ENCODE peak calls at places on chromosomes 4 and X, in ten cellular contexts. B is stomach; G is RPMI7951; I is CD4-positive, CD25-positive, alpha-beta regulatory T cell; X is activated T-helper 2 cell treated with anti-CD3 and anti-CD28 coated beads, Interferon-gamma antibody, Interleukin-2, Interleukin-4, amounts not matched to agents 10 μg/mL and 5 μg/mL and 100 μg/mL, durations not matched to agents 14 hours and 24 hours and 36 hours; H is astrocyte; F is cardiac muscle cell; P is T1000; M is choroid plexus epithelial cell; K is WTC11. N is an unnamed sample.

GRCh38 chr4:77818077-77818666 is 996 bp downstream of the CNOT6L start:
- DNase-seq in B (peak), G (peak), I (peak), X (peak), H (peak), F (peak), P (peak), M (peak), K (peak), N (peak)

GRCh38 chr4:38133711-38134480 is 173.7 kb downstream of the PTTG2 start:
- DNase-seq in B (no peak), G (no peak), I (no peak), X (no peak), H (no peak), F (no peak), P (no peak), M (peak), K (no peak), N (no peak)

GRCh38 chrX:39396358-39396995 is 595.2 kb downstream of the MID1IP1 start:
- DNase-seq in B (no peak), G (no peak), I (no peak), X (no peak), H (no peak), F (peak), P (no peak), M (no peak), K (no peak), N (peak)

GRCh38 chrX:11864171-11864570 is 106.1 kb downstream of the MSL3 start:
- DNase-seq in B (no peak), G (no peak), I (no peak), X (no peak), H (no peak), F (no peak), P (no peak), M (no peak), K (no peak), N (no peak)

GRCh38 chrX:119618439-119618838 is 12.2 kb upstream of the NKRF start:
- DNase-seq in B (no peak), G (no peak), I (no peak), X (no peak), H (no peak), F (no peak), P (no peak), M (no peak), K (no peak), N (no peak)

GRCh38 chrX:94454159-94454558 is 780.2 kb downstream of the FAM133A start:
- DNase-seq in B (no peak), G (no peak), I (no peak), X (no peak), H (no peak), F (no peak), P (no peak), M (no peak), K (no peak), N (no peak)

GRCh38 chrX:1464282-1465131 is 11.8 kb upstream of the ASMTL start:
- DNase-seq in B (peak), G (peak), I (no peak), X (peak), H (no peak), F (no peak), P (no peak), M (no peak), K (no peak), N (no peak)

GRCh38 chrX:140123446-140123845 is 158.1 kb upstream of the CXorf66 start:
- DNase-seq in B (no peak), G (peak), I (no peak), X (no peak), H (no peak), F (no peak), P (no peak), M (peak), K (peak), N (no peak)

GRCh38 chr4:77618383-77619241 is 13.0 kb downstream of the CXCL13 start:
- DNase-seq in B (peak), G (peak), I (peak), X (peak), H (peak), F (peak), P (peak), M (peak), K (peak), N (peak)

GRCh38 chr4:69167300-69167699 is 47.2 kb downstream of the UGT2B11 start:
- DNase-seq in B (no peak), G (no peak), I (no peak), X (no peak), H (peak), F (no peak), P (no peak), M (no peak), K (no peak), N (no peak)

GRCh38 chr4:123397276-123398150 is 918 bp downstream of the SPRY1 start:
- DNase-seq in B (peak), G (peak), I (peak), X (peak), H (peak), F (peak), P (no peak), M (peak), K (peak), N (peak)

GRCh38 chr4:122576261-122577188 is 44.3 kb downstream of the IL21 start:
- DNase-seq in B (no peak), G (peak), I (no peak), X (peak), H (no peak), F (peak), P (no peak), M (peak), K (no peak), N (no peak)

N was measured in NCI-H2227 treated with DMSO at 0.1 percent for 48 hours.